ENCODE peak calls at places on chromosomes 1 and 21, in nine cellular contexts. One of them, this sample, is unnamed.

GRCh38 chr1:32782086-32782485 is 35.1 kb downstream of the YARS1 start:
- DNase-seq in endothelial cell: no peak
- DNase-seq in transverse colon: no peak
- DNase-seq in cardiac fibroblast: peak
- DNase-seq in activated CD8-positive, alpha-beta T cell treated with anti-CD3 and anti-CD28 coated beads for 36 hours: no peak
- DNase-seq in Peyer's patch: peak
- DNase-seq in foreskin fibroblast: no peak
- DNase-seq in left lung: no peak
- DNase-seq in BJ: no peak
- DNase-seq in this sample: no peak

GRCh38 chr1:24727490-24728214 is 17.6 kb upstream of the CLIC4 start:
- DNase-seq in foreskin fibroblast: peak
- DNase-seq in Peyer's patch: peak
- DNase-seq in left lung: peak
- DNase-seq in transverse colon: peak
- DNase-seq in cardiac fibroblast: peak
- DNase-seq in BJ: peak
- DNase-seq in activated CD8-positive, alpha-beta T cell treated with anti-CD3 and anti-CD28 coated beads for 36 hours: peak
- DNase-seq in endothelial cell: no peak
- DNase-seq in this sample: no peak

GRCh38 chr21:41687633-41688032 is 79.2 kb downstream of the RIPK4 start:
- DNase-seq in endothelial cell: no peak
- DNase-seq in activated CD8-positive, alpha-beta T cell treated with anti-CD3 and anti-CD28 coated beads for 36 hours: no peak
- DNase-seq in BJ: no peak
- DNase-seq in cardiac fibroblast: no peak
- DNase-seq in left lung: no peak
- DNase-seq in Peyer's patch: no peak
- DNase-seq in foreskin fibroblast: no peak
- DNase-seq in transverse colon: no peak
- DNase-seq in this sample: no peak

GRCh38 chr1:9539829-9540550 is 725 bp downstream of the SLC25A33 start:
- DNase-seq in Peyer's patch: peak
- DNase-seq in activated CD8-positive, alpha-beta T cell treated with anti-CD3 and anti-CD28 coated beads for 36 hours: peak
- DNase-seq in left lung: peak
- DNase-seq in endothelial cell: peak
- DNase-seq in foreskin fibroblast: peak
- DNase-seq in transverse colon: peak
- DNase-seq in BJ: no peak
- DNase-seq in cardiac fibroblast: peak
- DNase-seq in this sample: peak

GRCh38 chr1:19484793-19485361 is 462 bp downstream of the CAPZB start:
- DNase-seq in endothelial cell: peak
- DNase-seq in Peyer's patch: no peak
- DNase-seq in cardiac fibroblast: no peak
- DNase-seq in left lung: peak
- DNase-seq in foreskin fibroblast: no peak
- DNase-seq in activated CD8-positive, alpha-beta T cell treated with anti-CD3 and anti-CD28 coated beads for 36 hours: peak
- DNase-seq in BJ: no peak
- DNase-seq in transverse colon: no peak
- DNase-seq in this sample: peak

GRCh38 chr1:20440785-20441200 is 45.2 kb downstream of the CAMK2N1 start:
- DNase-seq in left lung: no peak
- DNase-seq in foreskin fibroblast: peak
- DNase-seq in transverse colon: peak
- DNase-seq in activated CD8-positive, alpha-beta T cell treated with anti-CD3 and anti-CD28 coated beads for 36 hours: peak
- DNase-seq in endothelial cell: peak
- DNase-seq in BJ: no peak
- DNase-seq in cardiac fibroblast: peak
- DNase-seq in Peyer's patch: peak
- DNase-seq in this sample: peak

GRCh38 chr1:163747855-163748254 is 426.1 kb downstream of the NUF2 start:
- DNase-seq in left lung: no peak
- DNase-seq in Peyer's patch: no peak
- DNase-seq in BJ: no peak
- DNase-seq in transverse colon: no peak
- DNase-seq in foreskin fibroblast: no peak
- DNase-seq in endothelial cell: no peak
- DNase-seq in cardiac fibroblast: no peak
- DNase-seq in activated CD8-positive, alpha-beta T cell treated with anti-CD3 and anti-CD28 coated beads for 36 hours: no peak
- DNase-seq in this sample: no peak

GRCh38 chr21:32599146-32599925 is 12.8 kb downstream of the CFAP298 start:
- DNase-seq in left lung: no peak
- DNase-seq in endothelial cell: no peak
- DNase-seq in cardiac fibroblast: no peak
- DNase-seq in transverse colon: no peak
- DNase-seq in activated CD8-positive, alpha-beta T cell treated with anti-CD3 and anti-CD28 coated beads for 36 hours: no peak
- DNase-seq in foreskin fibroblast: no peak
- DNase-seq in BJ: no peak
- DNase-seq in Peyer's patch: no peak
- DNase-seq in this sample: no peak

GRCh38 chr1:150615346-150616201 is 13.8 kb downstream of the ENSA start:
- DNase-seq in left lung: no peak
- DNase-seq in endothelial cell: no peak
- DNase-seq in BJ: no peak
- DNase-seq in cardiac fibroblast: no peak
- DNase-seq in transverse colon: peak
- DNase-seq in foreskin fibroblast: no peak
- DNase-seq in activated CD8-positive, alpha-beta T cell treated with anti-CD3 and anti-CD28 coated beads for 36 hours: peak
- DNase-seq in Peyer's patch: no peak
- DNase-seq in this sample: no peak

GRCh38 chr1:32195972-32196823 is 4.2 kb upstream of the CCDC28B start:
- DNase-seq in endothelial cell: no peak
- DNase-seq in activated CD8-positive, alpha-beta T cell treated with anti-CD3 and anti-CD28 coated beads for 36 hours: no peak
- DNase-seq in cardiac fibroblast: no peak
- DNase-seq in foreskin fibroblast: peak
- DNase-seq in left lung: no peak
- DNase-seq in Peyer's patch: no peak
- DNase-seq in transverse colon: no peak
- DNase-seq in BJ: no peak
- DNase-seq in this sample: no peak

GRCh38 chr1:235074335-235075120 is 54.1 kb downstream of the TOMM20 start:
- DNase-seq in foreskin fibroblast: peak
- DNase-seq in activated CD8-positive, alpha-beta T cell treated with anti-CD3 and anti-CD28 coated beads for 36 hours: peak
- DNase-seq in endothelial cell: peak
- DNase-seq in left lung: no peak
- DNase-seq in Peyer's patch: no peak
- DNase-seq in cardiac fibroblast: peak
- DNase-seq in transverse colon: peak
- DNase-seq in BJ: peak
- DNase-seq in this sample: no peak

GRCh38 chr1:146049436-146049835 is 27.9 kb upstream of the HJV start:
- DNase-seq in left lung: no peak
- DNase-seq in transverse colon: no peak
- DNase-seq in BJ: no peak
- DNase-seq in foreskin fibroblast: no peak
- DNase-seq in Peyer's patch: no peak
- DNase-seq in activated CD8-positive, alpha-beta T cell treated with anti-CD3 and anti-CD28 coated beads for 36 hours: peak
- DNase-seq in endothelial cell: no peak
- DNase-seq in cardiac fibroblast: no peak
- DNase-seq in this sample: no peak

GRCh38 chr21:20968391-20968790 is 29.8 kb upstream of the NCAM2 start:
- DNase-seq in endothelial cell: no peak
- DNase-seq in Peyer's patch: no peak
- DNase-seq in foreskin fibroblast: no peak
- DNase-seq in activated CD8-positive, alpha-beta T cell treated with anti-CD3 and anti-CD28 coated beads for 36 hours: no peak
- DNase-seq in left lung: no peak
- DNase-seq in BJ: no peak
- DNase-seq in cardiac fibroblast: no peak
- DNase-seq in transverse colon: no peak
- DNase-seq in this sample: no peak

GRCh38 chr1:16144325-16145029 is 11.4 kb downstream of the EPHA2 start:
- DNase-seq in cardiac fibroblast: no peak
- DNase-seq in transverse colon: no peak
- DNase-seq in endothelial cell: no peak
- DNase-seq in foreskin fibroblast: no peak
- DNase-seq in activated CD8-positive, alpha-beta T cell treated with anti-CD3 and anti-CD28 coated beads for 36 hours: no peak
- DNase-seq in Peyer's patch: no peak
- DNase-seq in left lung: no peak
- DNase-seq in BJ: no peak
- DNase-seq in this sample: no peak
- TF ChIP-seq CTCF in cardiac fibroblast: no peak
- TF ChIP-seq CTCF in transverse colon: no peak
- TF ChIP-seq CTCF in endothelial cell: no peak
- TF ChIP-seq CTCF in foreskin fibroblast: no peak
- TF ChIP-seq CTCF in activated CD8-positive, alpha-beta T cell treated with anti-CD3 and anti-CD28 coated beads for 36 hours: no peak
- TF ChIP-seq CTCF in Peyer's patch: no peak
- TF ChIP-seq CTCF in left lung: no peak
- TF ChIP-seq CTCF in BJ: no peak
- TF ChIP-seq CTCF in this sample: no peak

GRCh38 chr1:155978325-155978972 is at the start of gene ARHGEF2:
- DNase-seq in foreskin fibroblast: no peak
- DNase-seq in transverse colon: peak
- DNase-seq in activated CD8-positive, alpha-beta T cell treated with anti-CD3 and anti-CD28 coated beads for 36 hours: peak
- DNase-seq in BJ: no peak
- DNase-seq in cardiac fibroblast: peak
- DNase-seq in left lung: peak
- DNase-seq in Peyer's patch: peak
- DNase-seq in endothelial cell: peak
- DNase-seq in this sample: peak
- TF ChIP-seq CTCF in foreskin fibroblast: peak
- TF ChIP-seq CTCF in transverse colon: peak
- TF ChIP-seq CTCF in activated CD8-positive, alpha-beta T cell treated with anti-CD3 and anti-CD28 coated beads for 36 hours: peak
- TF ChIP-seq CTCF in BJ: peak
- TF ChIP-seq CTCF in cardiac fibroblast: peak
- TF ChIP-seq CTCF in left lung: no peak
- TF ChIP-seq CTCF in Peyer's patch: no peak
- TF ChIP-seq CTCF in endothelial cell: no peak
- TF ChIP-seq CTCF in this sample: peak

GRCh38 chr1:208243522-208243850 is 698 bp downstream of the PLXNA2 start:
- DNase-seq in foreskin fibroblast: no peak
- DNase-seq in activated CD8-positive, alpha-beta T cell treated with anti-CD3 and anti-CD28 coated beads for 36 hours: no peak
- DNase-seq in BJ: no peak
- DNase-seq in cardiac fibroblast: no peak
- DNase-seq in Peyer's patch: no peak
- DNase-seq in left lung: no peak
- DNase-seq in endothelial cell: peak
- DNase-seq in transverse colon: no peak
- DNase-seq in this sample: no peak

GRCh38 chr1:208241541-208241940 is 2.6 kb downstream of the PLXNA2 start:
- DNase-seq in left lung: no peak
- DNase-seq in BJ: no peak
- DNase-seq in foreskin fibroblast: no peak
- DNase-seq in activated CD8-positive, alpha-beta T cell treated with anti-CD3 and anti-CD28 coated beads for 36 hours: no peak
- DNase-seq in transverse colon: no peak
- DNase-seq in endothelial cell: no peak
- DNase-seq in Peyer's patch: no peak
- DNase-seq in cardiac fibroblast: no peak
- DNase-seq in this sample: no peak

GRCh38 chr1:208243851-208244583 is at the start of gene PLXNA2:
- DNase-seq in left lung: peak
- DNase-seq in BJ: no peak
- DNase-seq in activated CD8-positive, alpha-beta T cell treated with anti-CD3 and anti-CD28 coated beads for 36 hours: peak
- DNase-seq in foreskin fibroblast: peak
- DNase-seq in endothelial cell: peak
- DNase-seq in Peyer's patch: peak
- DNase-seq in cardiac fibroblast: peak
- DNase-seq in transverse colon: peak
- DNase-seq in this sample: peak

GRCh38 chr1:208242186-208242585 is 2.0 kb downstream of the PLXNA2 start:
- DNase-seq in cardiac fibroblast: no peak
- DNase-seq in transverse colon: no peak
- DNase-seq in BJ: no peak
- DNase-seq in Peyer's patch: no peak
- DNase-seq in foreskin fibroblast: no peak
- DNase-seq in activated CD8-positive, alpha-beta T cell treated with anti-CD3 and anti-CD28 coated beads for 36 hours: no peak
- DNase-seq in endothelial cell: no peak
- DNase-seq in left lung: no peak
- DNase-seq in this sample: no peak

DNA sequence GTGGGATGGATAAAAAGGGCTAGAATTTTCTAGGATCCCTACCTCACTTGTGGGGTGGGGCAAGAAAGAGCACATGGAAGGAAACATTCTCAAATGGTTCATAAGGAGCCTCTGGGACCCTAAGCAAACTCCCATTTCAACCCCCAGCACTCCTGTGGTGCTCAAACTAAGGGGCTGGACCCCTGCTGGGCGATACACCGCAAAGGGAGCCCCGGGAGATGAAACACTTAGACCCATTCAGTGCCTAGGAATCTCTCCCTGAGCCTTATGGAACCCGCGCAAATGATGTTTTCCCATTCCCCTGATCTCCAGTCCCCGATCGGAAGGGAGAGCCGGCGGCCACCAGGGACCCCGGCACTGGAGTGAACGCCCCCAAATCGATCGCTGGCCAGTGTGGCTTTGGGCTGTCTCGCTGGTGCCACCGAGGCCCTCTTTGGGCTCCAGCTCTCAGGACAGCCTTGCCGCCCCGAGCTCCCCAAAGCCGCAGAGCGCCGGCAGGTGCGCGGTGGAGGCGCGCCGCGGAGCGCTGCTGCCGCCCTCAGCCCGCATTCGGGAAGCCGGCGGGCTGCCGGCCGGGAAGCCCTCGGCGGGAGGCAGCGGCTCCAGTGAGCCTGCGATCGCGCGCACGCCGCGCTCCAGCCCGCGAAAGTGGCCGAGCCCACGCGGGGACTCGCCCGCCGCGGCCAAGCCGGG is 1.2 kb downstream of the PLXNA2 start:
- DNase-seq in transverse colon: peak
- DNase-seq in BJ: no peak
- DNase-seq in cardiac fibroblast: no peak
- DNase-seq in Peyer's patch: peak
- DNase-seq in left lung: no peak
- DNase-seq in endothelial cell: peak
- DNase-seq in foreskin fibroblast: no peak
- DNase-seq in activated CD8-positive, alpha-beta T cell treated with anti-CD3 and anti-CD28 coated beads for 36 hours: no peak
- DNase-seq in this sample: no peak
- TF ChIP-seq CTCF in transverse colon: no peak
- TF ChIP-seq CTCF in BJ: no peak
- TF ChIP-seq CTCF in cardiac fibroblast: no peak
- TF ChIP-seq CTCF in Peyer's patch: no peak
- TF ChIP-seq CTCF in left lung: no peak
- TF ChIP-seq CTCF in endothelial cell: peak
- TF ChIP-seq CTCF in foreskin fibroblast: no peak
- TF ChIP-seq CTCF in activated CD8-positive, alpha-beta T cell treated with anti-CD3 and anti-CD28 coated beads for 36 hours: no peak
- TF ChIP-seq CTCF in this sample: peak

GRCh38 chr1:53615101-53615500 is 123.9 kb downstream of the GLIS1 start:
- DNase-seq in cardiac fibroblast: no peak
- DNase-seq in foreskin fibroblast: no peak
- DNase-seq in BJ: no peak
- DNase-seq in left lung: peak
- DNase-seq in Peyer's patch: peak
- DNase-seq in activated CD8-positive, alpha-beta T cell treated with anti-CD3 and anti-CD28 coated beads for 36 hours: no peak
- DNase-seq in endothelial cell: no peak
- DNase-seq in transverse colon: no peak
- DNase-seq in this sample: no peak

GRCh38 chr1:53616511-53616910 is 122.5 kb downstream of the GLIS1 start:
- DNase-seq in endothelial cell: no peak
- DNase-seq in BJ: no peak
- DNase-seq in foreskin fibroblast: no peak
- DNase-seq in activated CD8-positive, alpha-beta T cell treated with anti-CD3 and anti-CD28 coated beads for 36 hours: no peak
- DNase-seq in transverse colon: no peak
- DNase-seq in left lung: peak
- DNase-seq in cardiac fibroblast: no peak
- DNase-seq in Peyer's patch: peak
- DNase-seq in this sample: no peak

GRCh38 chr1:53618218-53619087 is 120.5 kb downstream of the GLIS1 start:
- DNase-seq in cardiac fibroblast: no peak
- DNase-seq in BJ: no peak
- DNase-seq in endothelial cell: no peak
- DNase-seq in activated CD8-positive, alpha-beta T cell treated with anti-CD3 and anti-CD28 coated beads for 36 hours: no peak
- DNase-seq in Peyer's patch: peak
- DNase-seq in foreskin fibroblast: no peak
- DNase-seq in transverse colon: peak
- DNase-seq in left lung: peak
- DNase-seq in this sample: no peak

GRCh38 chr1:53617382-53618217 is 121.4 kb downstream of the GLIS1 start:
- DNase-seq in transverse colon: no peak
- DNase-seq in BJ: peak
- DNase-seq in endothelial cell: no peak
- DNase-seq in left lung: peak
- DNase-seq in activated CD8-positive, alpha-beta T cell treated with anti-CD3 and anti-CD28 coated beads for 36 hours: no peak
- DNase-seq in Peyer's patch: peak
- DNase-seq in foreskin fibroblast: peak
- DNase-seq in cardiac fibroblast: peak
- DNase-seq in this sample: no peak

GRCh38 chr1:53616927-53617326 is 122.0 kb downstream of the GLIS1 start:
- DNase-seq in endothelial cell: no peak
- DNase-seq in BJ: no peak
- DNase-seq in foreskin fibroblast: no peak
- DNase-seq in Peyer's patch: peak
- DNase-seq in cardiac fibroblast: peak
- DNase-seq in transverse colon: no peak
- DNase-seq in left lung: peak
- DNase-seq in activated CD8-positive, alpha-beta T cell treated with anti-CD3 and anti-CD28 coated beads for 36 hours: no peak
- DNase-seq in this sample: no peak
- TF ChIP-seq CTCF in endothelial cell: no peak
- TF ChIP-seq CTCF in BJ: no peak
- TF ChIP-seq CTCF in foreskin fibroblast: peak
- TF ChIP-seq CTCF in Peyer's patch: no peak
- TF ChIP-seq CTCF in cardiac fibroblast: peak
- TF ChIP-seq CTCF in transverse colon: no peak
- TF ChIP-seq CTCF in left lung: no peak
- TF ChIP-seq CTCF in activated CD8-positive, alpha-beta T cell treated with anti-CD3 and anti-CD28 coated beads for 36 hours: no peak
- TF ChIP-seq CTCF in this sample: no peak

This sample was measured in neural crest cell.